ENCODE peak calls at places on chromosomes 12 and 14, in ten cellular contexts. One of them, this sample, is unnamed.

GRCh38 chr12:94689646-94690036 is 39.3 kb upstream of the TMCC3 start:
- DNase-seq in heart left ventricle: no peak
- DNase-seq in cardiac muscle cell: peak; percentile 45
- DNase-seq in HL-60: no peak
- DNase-seq in tibial artery: no peak
- DNase-seq in prostate gland: no peak
- DNase-seq in adrenal gland: no peak
- DNase-seq in lower leg skin: no peak
- DNase-seq in colonic mucosa: no peak
- DNase-seq in astrocyte of the cerebellum: no peak
- DNase-seq in this sample: no peak

GRCh38 chr12:1630081-1630826 is 1.2 kb downstream of the WNT5B start:
- DNase-seq in lower leg skin: peak; percentile 40
- DNase-seq in cardiac muscle cell: peak; percentile 26
- DNase-seq in adrenal gland: peak; percentile 48
- DNase-seq in tibial artery: peak; percentile 55
- DNase-seq in astrocyte of the cerebellum: no peak
- DNase-seq in colonic mucosa: peak; percentile 57
- DNase-seq in HL-60: no peak
- DNase-seq in heart left ventricle: peak; percentile 67
- DNase-seq in prostate gland: peak; percentile 72
- DNase-seq in this sample: no peak

GRCh38 chr14:35221462-35221861 is 70.7 kb upstream of the PSMA6 start:
- DNase-seq in astrocyte of the cerebellum: no peak
- DNase-seq in colonic mucosa: no peak
- DNase-seq in prostate gland: no peak
- DNase-seq in lower leg skin: no peak
- DNase-seq in adrenal gland: no peak
- DNase-seq in heart left ventricle: no peak
- DNase-seq in cardiac muscle cell: no peak
- DNase-seq in HL-60: no peak
- DNase-seq in tibial artery: no peak
- DNase-seq in this sample: no peak

GRCh38 chr12:122651520-122652224 is 51.5 kb downstream of the HCAR2 start:
- DNase-seq in heart left ventricle: no peak
- DNase-seq in prostate gland: peak; percentile 7
- DNase-seq in HL-60: no peak
- DNase-seq in cardiac muscle cell: no peak
- DNase-seq in astrocyte of the cerebellum: no peak
- DNase-seq in colonic mucosa: no peak
- DNase-seq in tibial artery: no peak
- DNase-seq in lower leg skin: no peak
- DNase-seq in adrenal gland: no peak
- DNase-seq in this sample: no peak

GRCh38 chr12:52268212-52268611 is 6.2 kb upstream of the KRT86 start:
- DNase-seq in heart left ventricle: no peak
- DNase-seq in lower leg skin: no peak
- DNase-seq in tibial artery: no peak
- DNase-seq in HL-60: no peak
- DNase-seq in adrenal gland: no peak
- DNase-seq in prostate gland: no peak
- DNase-seq in colonic mucosa: no peak
- DNase-seq in astrocyte of the cerebellum: no peak
- DNase-seq in cardiac muscle cell: no peak
- DNase-seq in this sample: no peak

GRCh38 chr12:6868211-6869048 is 1.1 kb downstream of the TPI1 start:
- DNase-seq in HL-60: no peak
- DNase-seq in colonic mucosa: no peak
- DNase-seq in prostate gland: no peak
- DNase-seq in heart left ventricle: no peak
- DNase-seq in lower leg skin: no peak
- DNase-seq in tibial artery: no peak
- DNase-seq in astrocyte of the cerebellum: no peak
- DNase-seq in adrenal gland: no peak
- DNase-seq in cardiac muscle cell: peak; percentile 16
- DNase-seq in this sample: no peak

GRCh38 chr14:85731198-85731597 is 201.3 kb downstream of the FLRT2 start:
- DNase-seq in colonic mucosa: no peak
- DNase-seq in cardiac muscle cell: peak; percentile 95
- DNase-seq in astrocyte of the cerebellum: peak; percentile 87
- DNase-seq in lower leg skin: no peak
- DNase-seq in adrenal gland: peak; percentile 15
- DNase-seq in heart left ventricle: peak; percentile 58
- DNase-seq in prostate gland: no peak
- DNase-seq in tibial artery: no peak
- DNase-seq in HL-60: no peak
- DNase-seq in this sample: no peak

GRCh38 chr12:120013659-120014380 is 24.8 kb downstream of the BICDL1 start:
- DNase-seq in cardiac muscle cell: no peak
- DNase-seq in astrocyte of the cerebellum: no peak
- DNase-seq in adrenal gland: no peak
- DNase-seq in prostate gland: no peak
- DNase-seq in lower leg skin: no peak
- DNase-seq in HL-60: no peak
- DNase-seq in tibial artery: no peak
- DNase-seq in colonic mucosa: no peak
- DNase-seq in heart left ventricle: no peak
- DNase-seq in this sample: no peak

GRCh38 chr14:38721822-38722431 is 381.1 kb downstream of the SEC23A start:
- DNase-seq in tibial artery: peak; percentile 80
- DNase-seq in prostate gland: peak; percentile 48
- DNase-seq in astrocyte of the cerebellum: peak; percentile 49
- DNase-seq in HL-60: peak; percentile 4
- DNase-seq in lower leg skin: peak; percentile 51
- DNase-seq in colonic mucosa: peak; percentile 86
- DNase-seq in cardiac muscle cell: peak; percentile 72
- DNase-seq in adrenal gland: peak; percentile 46
- DNase-seq in heart left ventricle: peak; percentile 39
- DNase-seq in this sample: no peak

GRCh38 chr14:68099348-68100045 is 279.9 kb downstream of the RAD51B start:
- DNase-seq in tibial artery: no peak
- DNase-seq in lower leg skin: no peak
- DNase-seq in cardiac muscle cell: no peak
- DNase-seq in prostate gland: peak; percentile 55
- DNase-seq in HL-60: no peak
- DNase-seq in astrocyte of the cerebellum: peak; percentile 45
- DNase-seq in colonic mucosa: no peak
- DNase-seq in adrenal gland: no peak
- DNase-seq in heart left ventricle: no peak
- DNase-seq in this sample: no peak

GRCh38 chr12:8629486-8630033 is 16.9 kb upstream of the AICDA start:
- DNase-seq in colonic mucosa: no peak
- DNase-seq in lower leg skin: no peak
- DNase-seq in heart left ventricle: no peak
- DNase-seq in cardiac muscle cell: no peak
- DNase-seq in adrenal gland: no peak
- DNase-seq in prostate gland: no peak
- DNase-seq in tibial artery: no peak
- DNase-seq in HL-60: no peak
- DNase-seq in astrocyte of the cerebellum: no peak
- DNase-seq in this sample: no peak

GRCh38 chr14:71959055-71959454 is 26.8 kb downstream of the RGS6 start:
- DNase-seq in tibial artery: no peak
- DNase-seq in heart left ventricle: no peak
- DNase-seq in prostate gland: no peak
- DNase-seq in colonic mucosa: no peak
- DNase-seq in adrenal gland: no peak
- DNase-seq in lower leg skin: no peak
- DNase-seq in HL-60: no peak
- DNase-seq in astrocyte of the cerebellum: no peak
- DNase-seq in cardiac muscle cell: no peak
- DNase-seq in this sample: no peak

GRCh38 chr14:64788706-64789105 is 84.5 kb downstream of the PLEKHG3 start:
- DNase-seq in astrocyte of the cerebellum: peak; percentile 81
- DNase-seq in HL-60: no peak
- DNase-seq in cardiac muscle cell: peak; percentile 84
- DNase-seq in lower leg skin: no peak
- DNase-seq in tibial artery: no peak
- DNase-seq in colonic mucosa: no peak
- DNase-seq in heart left ventricle: no peak
- DNase-seq in prostate gland: no peak
- DNase-seq in adrenal gland: peak; percentile 63
- DNase-seq in this sample: no peak

GRCh38 chr14:88791629-88792571 is 853 bp downstream of the EML5 start:
- DNase-seq in lower leg skin: no peak
- DNase-seq in prostate gland: peak; percentile 19
- DNase-seq in adrenal gland: peak; percentile 18
- DNase-seq in cardiac muscle cell: no peak
- DNase-seq in colonic mucosa: peak; percentile 30
- DNase-seq in HL-60: no peak
- DNase-seq in tibial artery: peak; percentile 29
- DNase-seq in heart left ventricle: peak; percentile 26
- DNase-seq in astrocyte of the cerebellum: no peak
- DNase-seq in this sample: no peak

GRCh38 chr12:29517265-29517664 is 19.8 kb upstream of the OVCH1 start:
- DNase-seq in prostate gland: peak; percentile 23
- DNase-seq in heart left ventricle: no peak
- DNase-seq in cardiac muscle cell: no peak
- DNase-seq in adrenal gland: no peak
- DNase-seq in HL-60: no peak
- DNase-seq in colonic mucosa: no peak
- DNase-seq in lower leg skin: no peak
- DNase-seq in tibial artery: no peak
- DNase-seq in astrocyte of the cerebellum: no peak
- DNase-seq in this sample: no peak
- TF ChIP-seq CTCF in prostate gland: no peak
- TF ChIP-seq CTCF in heart left ventricle: no peak
- TF ChIP-seq CTCF in cardiac muscle cell: no peak
- TF ChIP-seq CTCF in adrenal gland: no peak
- TF ChIP-seq CTCF in HL-60: no peak
- TF ChIP-seq CTCF in colonic mucosa: no peak
- TF ChIP-seq CTCF in lower leg skin: no peak
- TF ChIP-seq CTCF in tibial artery: no peak
- TF ChIP-seq CTCF in astrocyte of the cerebellum: no peak
- TF ChIP-seq CTCF in this sample: no peak

GRCh38 chr12:125332900-125333299 is 267.7 kb downstream of the AACS start:
- DNase-seq in tibial artery: no peak
- DNase-seq in colonic mucosa: no peak
- DNase-seq in prostate gland: no peak
- DNase-seq in heart left ventricle: no peak
- DNase-seq in lower leg skin: no peak
- DNase-seq in astrocyte of the cerebellum: no peak
- DNase-seq in cardiac muscle cell: no peak
- DNase-seq in HL-60: no peak
- DNase-seq in adrenal gland: no peak
- DNase-seq in this sample: no peak
- TF ChIP-seq CTCF in tibial artery: no peak
- TF ChIP-seq CTCF in colonic mucosa: no peak
- TF ChIP-seq CTCF in prostate gland: no peak
- TF ChIP-seq CTCF in heart left ventricle: no peak
- TF ChIP-seq CTCF in lower leg skin: no peak
- TF ChIP-seq CTCF in astrocyte of the cerebellum: peak; percentile 17
- TF ChIP-seq CTCF in cardiac muscle cell: peak; percentile 7
- TF ChIP-seq CTCF in HL-60: no peak
- TF ChIP-seq CTCF in adrenal gland: no peak
- TF ChIP-seq CTCF in this sample: no peak

GRCh38 chr12:102119674-102120563 is at the start of the genes NUP37 and PARPBP:
- DNase-seq in heart left ventricle: peak; percentile 93
- DNase-seq in HL-60: peak; percentile 70
- DNase-seq in adrenal gland: peak; percentile 86
- DNase-seq in colonic mucosa: peak; percentile 94
- DNase-seq in cardiac muscle cell: peak; percentile 90
- DNase-seq in lower leg skin: peak; percentile 82
- DNase-seq in tibial artery: peak; percentile 85
- DNase-seq in astrocyte of the cerebellum: peak; percentile 63
- DNase-seq in prostate gland: peak; percentile 77
- DNase-seq in this sample: peak; percentile 94
- TF ChIP-seq CTCF in heart left ventricle: peak; percentile 21
- TF ChIP-seq CTCF in HL-60: no peak
- TF ChIP-seq CTCF in adrenal gland: no peak
- TF ChIP-seq CTCF in colonic mucosa: no peak
- TF ChIP-seq CTCF in cardiac muscle cell: no peak
- TF ChIP-seq CTCF in lower leg skin: no peak
- TF ChIP-seq CTCF in tibial artery: peak; percentile 9
- TF ChIP-seq CTCF in astrocyte of the cerebellum: no peak
- TF ChIP-seq CTCF in prostate gland: no peak
- TF ChIP-seq CTCF in this sample: no peak

GRCh38 chr12:105231396-105231795 is 4.6 kb downstream of the APPL2 start:
- DNase-seq in adrenal gland: no peak
- DNase-seq in colonic mucosa: peak; percentile 44
- DNase-seq in tibial artery: no peak
- DNase-seq in lower leg skin: no peak
- DNase-seq in cardiac muscle cell: no peak
- DNase-seq in HL-60: no peak
- DNase-seq in astrocyte of the cerebellum: no peak
- DNase-seq in heart left ventricle: no peak
- DNase-seq in prostate gland: no peak
- DNase-seq in this sample: no peak
- TF ChIP-seq CTCF in adrenal gland: no peak
- TF ChIP-seq CTCF in colonic mucosa: no peak
- TF ChIP-seq CTCF in tibial artery: no peak
- TF ChIP-seq CTCF in lower leg skin: no peak
- TF ChIP-seq CTCF in cardiac muscle cell: no peak
- TF ChIP-seq CTCF in HL-60: no peak
- TF ChIP-seq CTCF in astrocyte of the cerebellum: no peak
- TF ChIP-seq CTCF in heart left ventricle: no peak
- TF ChIP-seq CTCF in prostate gland: no peak
- TF ChIP-seq CTCF in this sample: no peak

DNA sequence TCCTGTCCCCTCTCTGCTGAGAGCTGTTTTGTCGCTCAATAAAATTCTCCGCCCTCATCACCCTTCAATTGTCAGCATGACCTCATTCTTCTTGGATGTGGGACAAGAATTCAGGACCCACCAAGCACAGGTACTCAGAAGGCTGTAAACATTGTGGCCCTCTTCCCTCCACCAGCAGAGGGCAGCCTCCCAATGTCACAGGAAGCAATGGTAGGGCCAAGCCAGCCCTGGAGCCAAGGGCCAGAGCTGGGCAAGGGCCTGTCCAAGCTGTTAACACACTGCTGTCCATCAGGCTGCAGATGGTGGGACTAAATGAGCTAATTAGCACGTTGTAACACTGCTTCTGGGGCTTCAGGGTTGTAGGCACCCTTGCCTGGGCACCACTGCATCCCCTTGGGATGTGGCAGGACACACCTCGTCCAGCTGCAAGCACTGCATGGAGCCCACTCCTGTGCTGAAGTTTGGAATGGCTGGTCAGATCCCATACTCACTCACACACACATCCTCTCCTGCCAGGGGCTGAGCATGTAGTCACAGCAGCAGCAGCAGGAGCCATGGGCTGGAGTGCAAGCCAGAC is 62.7 kb upstream of the HECTD1 start:
- DNase-seq in lower leg skin: no peak
- DNase-seq in cardiac muscle cell: peak; percentile 4
- DNase-seq in colonic mucosa: peak; percentile 26
- DNase-seq in heart left ventricle: no peak
- DNase-seq in astrocyte of the cerebellum: no peak
- DNase-seq in adrenal gland: no peak
- DNase-seq in HL-60: no peak
- DNase-seq in tibial artery: no peak
- DNase-seq in prostate gland: no peak
- DNase-seq in this sample: no peak
- TF ChIP-seq CTCF in lower leg skin: no peak
- TF ChIP-seq CTCF in cardiac muscle cell: no peak
- TF ChIP-seq CTCF in colonic mucosa: peak; percentile 30
- TF ChIP-seq CTCF in heart left ventricle: no peak
- TF ChIP-seq CTCF in astrocyte of the cerebellum: peak; percentile 6
- TF ChIP-seq CTCF in adrenal gland: no peak
- TF ChIP-seq CTCF in HL-60: no peak
- TF ChIP-seq CTCF in tibial artery: no peak
- TF ChIP-seq CTCF in prostate gland: no peak
- TF ChIP-seq CTCF in this sample: peak; percentile 22

GRCh38 chr12:19574606-19575005 is 135.3 kb downstream of the AEBP2 start:
- DNase-seq in heart left ventricle: no peak
- DNase-seq in tibial artery: no peak
- DNase-seq in prostate gland: no peak
- DNase-seq in astrocyte of the cerebellum: no peak
- DNase-seq in lower leg skin: no peak
- DNase-seq in adrenal gland: no peak
- DNase-seq in cardiac muscle cell: no peak
- DNase-seq in HL-60: no peak
- DNase-seq in colonic mucosa: no peak
- DNase-seq in this sample: no peak
- TF ChIP-seq CTCF in heart left ventricle: no peak
- TF ChIP-seq CTCF in tibial artery: no peak
- TF ChIP-seq CTCF in prostate gland: no peak
- TF ChIP-seq CTCF in astrocyte of the cerebellum: peak; percentile 6
- TF ChIP-seq CTCF in lower leg skin: no peak
- TF ChIP-seq CTCF in adrenal gland: no peak
- TF ChIP-seq CTCF in cardiac muscle cell: peak; percentile 8
- TF ChIP-seq CTCF in HL-60: no peak
- TF ChIP-seq CTCF in colonic mucosa: no peak
- TF ChIP-seq CTCF in this sample: no peak